ENCODE peak calls at places on chromosomes 6 and 20, in six cellular contexts. T, E, D, P, W and O are unnamed samples.
A peak's percentile ranks its signal among the peaks of the same experiment; 100 is the strongest.

GRCh38 chr20:50305636-50306477 is 115.2 kb downstream of the CEBPB start:
- DNase-seq in P (no peak), T (no peak), D (no peak), W (no peak), E (no peak), O (peak; percentile 52)

GRCh38 chr6:17706580-17707370 is at the start of gene NUP153:
- DNase-seq in T (peak; percentile 89), W (peak; percentile 96), E (peak; percentile 93), D (peak; percentile 95), P (peak; percentile 100), O (peak; percentile 99)

GRCh38 chr6:43604174-43604573 is 24.9 kb downstream of the GTPBP2 start:
- DNase-seq in E (no peak), T (peak; percentile 74), D (peak; percentile 53), W (no peak), P (no peak), O (no peak)

GRCh38 chr6:133595076-133595868 is 293.6 kb upstream of the TCF21 start:
- DNase-seq in T (no peak), W (no peak), P (no peak), E (no peak), D (no peak), O (no peak)

GRCh38 chr20:1266167-1266973 is at the start of gene SNPH:
- DNase-seq in E (peak; percentile 80), W (peak; percentile 69), P (peak; percentile 43), D (peak; percentile 36), T (no peak), O (peak; percentile 75)

GRCh38 chr20:23082846-23083552 is 3.1 kb downstream of the CD93 start:
- DNase-seq in D (no peak), T (no peak), W (no peak), E (no peak), P (no peak), O (no peak)

GRCh38 chr6:44387346-44388134 is at the start of gene CDC5L:
- DNase-seq in W (peak; percentile 98), T (peak; percentile 98), E (peak; percentile 96), P (peak; percentile 81), D (peak; percentile 99), O (peak; percentile 99)

GRCh38 chr6:11011787-11012234 is 32.3 kb downstream of the ELOVL2 start:
- DNase-seq in W (no peak), D (no peak), P (no peak), E (no peak), T (no peak), O (no peak)

GRCh38 chr20:37220255-37220654 is 40.9 kb upstream of the MROH8 start:
- DNase-seq in T (no peak), D (no peak), E (no peak), W (no peak), P (no peak), O (no peak)

GRCh38 chr6:54758340-54758739 is 88.2 kb upstream of the FAM83B start:
- DNase-seq in P (no peak), D (no peak), E (no peak), T (no peak), W (no peak), O (no peak)

GRCh38 chr6:129583864-129584263 is 126.1 kb downstream of the ARHGAP18 start:
- DNase-seq in E (no peak), T (no peak), W (no peak), P (no peak), D (no peak), O (peak; percentile 85)

GRCh38 chr20:58179432-58180099 is 48.9 kb downstream of the ANKRD60 start:
- DNase-seq in T (no peak), W (peak; percentile 76), P (peak; percentile 36), D (no peak), E (peak; percentile 86), O (peak; percentile 56)

GRCh38 chr6:15264902-15265761 is 19.3 kb downstream of the JARID2 start:
- DNase-seq in W (no peak), P (no peak), T (no peak), E (no peak), D (peak; percentile 71), O (no peak)

GRCh38 chr6:36953931-36954261 is 642 bp upstream of the PI16 start:
- DNase-seq in W (no peak), E (no peak), P (no peak), T (no peak), D (no peak), O (no peak)

GRCh38 chr20:35592339-35592960 is 23.2 kb upstream of the SPAG4 start:
- DNase-seq in W (no peak), P (no peak), T (no peak), E (no peak), D (no peak), O (no peak)

GRCh38 chr20:11182715-11183114 is 508.9 kb upstream of the JAG1 start:
- DNase-seq in W (no peak), E (no peak), P (no peak), D (no peak), T (no peak), O (no peak)

GRCh38 chr6:150865043-150865405 is 478 bp upstream of the MTHFD1L start:
- DNase-seq in E (peak; percentile 20), T (no peak), W (no peak), D (no peak), P (no peak), O (no peak)

GRCh38 chr6:109767961-109768360 is 76.9 kb downstream of the FIG4 start:
- DNase-seq in P (no peak), D (no peak), E (no peak), T (no peak), W (no peak), O (no peak)

GRCh38 chr6:132790450-132790849 is 8.0 kb downstream of the SLC18B1 start:
- DNase-seq in T (no peak), P (no peak), D (no peak), E (no peak), W (no peak), O (no peak)